ENCODE peak calls at places on chromosomes 12 and 14, in seven cellular contexts. F is MM.1S, X is GM23338, C is K562, N is PC-3, P is neural progenitor cell, D is PC-9. K is an unnamed sample. For H3K79me2 and H3K4me1, the result is how much of the 10 kb centered on the place peaks cover.

GRCh38 chr12:112557954-112558630 is 139.3 kb downstream of the PTPN11 start:
- DNase-seq in F (no peak), X (peak), C (no peak), N (no peak), P (peak), D (no peak), K (no peak)

GRCh38 chr14:59301354-59301753 is 112.9 kb downstream of the DAAM1 start:
- DNase-seq in F (peak), X (no peak), C (no peak), N (no peak), P (no peak), D (no peak), K (no peak)

GRCh38 chr12:3123729-3124128 is 46.5 kb downstream of the TSPAN9 start:
- DNase-seq in F (no peak), X (no peak), C (no peak), N (peak), P (no peak), D (no peak), K (no peak)

GRCh38 chr12:124545508-124546418 is 21.6 kb downstream of the NCOR2 start:
- DNase-seq in F (peak), X (no peak), C (no peak), N (no peak), P (no peak), D (no peak), K (no peak)

GRCh38 chr12:127628655-127629054 is 638.3 kb upstream of the TMEM132C start:
- DNase-seq in F (no peak), X (no peak), C (no peak), N (peak), P (no peak), D (no peak), K (no peak)

GRCh38 chr14:56295743-56296142 is 177.5 kb downstream of the PELI2 start:
- DNase-seq in F (no peak), X (no peak), C (no peak), N (no peak), P (no peak), D (no peak), K (no peak)

GRCh38 chr12:81815611-81816010 is 56.5 kb upstream of the PPFIA2 start:
- DNase-seq in F (no peak), X (no peak), C (no peak), N (no peak), P (no peak), D (no peak), K (no peak)

GRCh38 chr14:35747379-35747778 is 61.7 kb downstream of the RALGAPA1 start:
- DNase-seq in F (no peak), X (peak), C (no peak), N (peak), P (no peak), D (peak), K (no peak)

GRCh38 chr12:105084251-105085250 is at the start of gene ALDH1L2:
- DNase-seq in F (peak), X (peak), C (peak), N (peak), P (peak), D (no peak), K (peak)

GRCh38 chr14:100434033-100434601 is 111.0 kb downstream of the SLC25A47 start:
- DNase-seq in F (no peak), X (no peak), C (no peak), N (no peak), P (no peak), D (no peak), K (no peak)

GRCh38 chr14:34252227-34252626 is 209.8 kb downstream of the SPTSSA start:
- DNase-seq in F (no peak), X (no peak), C (no peak), N (peak), P (no peak), D (no peak), K (no peak)

GRCh38 chr12:31122481-31122880 is 48.8 kb downstream of the DDX11 start:
- DNase-seq in F (no peak), X (no peak), C (no peak), N (no peak), P (no peak), D (no peak), K (no peak)

GRCh38 chr12:113244015-113244983 is 23.0 kb downstream of the TPCN1 start:
- DNase-seq in F (no peak), X (no peak), C (no peak), N (peak), P (no peak), D (no peak), K (no peak)

DNA sequence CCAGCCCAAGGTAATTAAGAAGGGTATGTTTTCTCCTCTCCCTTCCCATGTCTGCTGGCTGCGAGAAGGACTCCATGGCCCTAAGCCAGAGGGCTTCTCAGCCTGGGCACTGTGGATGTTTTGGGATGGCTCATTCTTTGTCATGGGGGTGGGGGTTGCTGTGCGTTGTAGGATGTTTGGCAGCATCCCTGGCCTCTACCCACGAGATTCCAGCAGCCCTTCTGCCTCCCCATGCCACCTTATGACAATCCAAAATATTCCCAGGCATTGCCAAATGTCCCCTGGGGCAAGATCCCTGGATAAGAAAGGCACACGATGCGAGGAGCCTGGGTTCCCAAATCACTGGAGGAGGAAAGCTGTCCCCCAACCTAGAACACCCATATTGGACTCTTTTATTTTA is 36.4 kb downstream of the DAO start:
- DNase-seq in F (no peak), X (no peak), C (no peak), N (no peak), P (no peak), D (no peak), K (no peak)
- H3K79me2 ChIP-seq in F (under half), X (under half), C (under half), N (under half), P (under half), D (under half), K (under half)

GRCh38 chr12:107484219-107484618 is 201.4 kb upstream of the PWP1 start:
- DNase-seq in F (no peak), X (no peak), C (no peak), N (no peak), P (no peak), D (no peak), K (peak)
- H3K4me1 ChIP-seq in F (under half), X (under half), C (under half), N (under half), P (under half), D (under half), K (under half)

GRCh38 chr12:54039417-54040147 is 6.7 kb downstream of the HOXC5 start:
- DNase-seq in F (no peak), X (no peak), C (no peak), N (no peak), P (peak), D (no peak), K (no peak)

GRCh38 chr12:54040148-54040494 is 7.3 kb downstream of the HOXC5 start:
- DNase-seq in F (no peak), X (no peak), C (peak), N (peak), P (no peak), D (no peak), K (no peak)

GRCh38 chr12:54042970-54043744 is 10.3 kb downstream of the HOXC5 start:
- DNase-seq in F (no peak), X (no peak), C (no peak), N (no peak), P (no peak), D (no peak), K (no peak)

GRCh38 chr12:54040648-54041047 is 7.8 kb downstream of the HOXC5 start:
- DNase-seq in F (no peak), X (no peak), C (no peak), N (no peak), P (no peak), D (no peak), K (no peak)

GRCh38 chr12:54041097-54041690 is 8.3 kb downstream of the HOXC5 start:
- DNase-seq in F (no peak), X (no peak), C (no peak), N (no peak), P (peak), D (no peak), K (no peak)
- H3K79me2 ChIP-seq in F (under half), X (under half), C (under half), N (under half), P (under half), D (under half), K (under half)

GRCh38 chr12:128727461-128727860 is 96.3 kb downstream of the SLC15A4 start:
- DNase-seq in F (no peak), X (no peak), C (no peak), N (peak), P (no peak), D (no peak), K (no peak)
- H3K4me1 ChIP-seq in F (under half), X (under half), C (under half), N (under half), P (under half), D (under half), K (under half)

GRCh38 chr12:103820881-103821489 is 20.0 kb downstream of the NT5DC3 start:
- DNase-seq in F (no peak), X (no peak), C (no peak), N (no peak), P (no peak), D (no peak), K (no peak)
- H3K79me2 ChIP-seq in F (half or more), X (under half), C (half or more), N (half or more), P (under half), D (half or more), K (under half)

GRCh38 chr12:64671682-64672081 is 61.4 kb downstream of the RASSF3 start:
- DNase-seq in F (no peak), X (no peak), C (no peak), N (no peak), P (no peak), D (peak), K (no peak)

GRCh38 chr12:64670856-64671639 is 60.8 kb downstream of the RASSF3 start:
- DNase-seq in F (no peak), X (no peak), C (no peak), N (peak), P (no peak), D (peak), K (no peak)

GRCh38 chr12:64666054-64666914 is 56.0 kb downstream of the RASSF3 start:
- DNase-seq in F (peak), X (no peak), C (no peak), N (peak), P (no peak), D (peak), K (no peak)

GRCh38 chr12:64670039-64670438 is 59.7 kb downstream of the RASSF3 start:
- DNase-seq in F (peak), X (no peak), C (no peak), N (no peak), P (no peak), D (no peak), K (no peak)

GRCh38 chr12:64669270-64669842 is 59.1 kb downstream of the RASSF3 start:
- DNase-seq in F (peak), X (peak), C (no peak), N (peak), P (no peak), D (no peak), K (no peak)
- H3K4me1 ChIP-seq in F (half or more), X (half or more), C (under half), N (half or more), P (under half), D (half or more), K (half or more)

DNA sequence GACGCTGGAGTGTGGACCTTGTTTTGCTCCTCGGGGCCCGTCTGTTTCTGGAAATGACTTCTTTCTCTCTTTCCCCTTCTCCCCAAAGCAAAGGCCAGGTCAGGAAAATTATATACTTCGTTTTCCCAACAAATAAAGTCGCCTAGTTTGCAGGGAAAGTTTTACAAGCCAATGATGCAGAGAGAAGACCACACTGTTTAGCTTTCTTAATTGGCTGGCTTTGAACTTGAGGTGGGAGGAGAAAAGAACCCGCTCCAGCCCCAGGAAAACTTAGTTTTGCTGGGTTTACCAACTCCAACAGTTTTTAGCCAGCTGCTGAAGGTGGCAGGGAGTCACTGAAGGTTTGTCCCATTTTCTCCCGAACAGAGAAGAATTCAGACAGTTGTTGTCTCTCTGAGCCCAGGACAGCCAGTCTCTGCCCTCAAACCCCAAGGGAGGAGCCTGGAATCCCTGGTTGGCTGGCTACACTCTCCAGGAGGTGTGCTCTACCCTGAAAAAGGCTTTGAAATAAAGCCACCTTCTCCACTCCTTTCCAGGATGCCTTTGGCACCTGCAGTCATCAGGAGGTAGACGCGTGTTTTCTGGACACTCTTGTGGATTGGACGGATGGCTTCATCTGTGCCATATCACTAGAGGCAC is 24.8 kb downstream of the BCL11B start:
- DNase-seq in F (no peak), X (peak), C (no peak), N (no peak), P (no peak), D (no peak), K (no peak)
- H3K79me2 ChIP-seq in F (under half), X (half or more), C (under half), N (under half), P (under half), D (under half), K (under half)

GRCh38 chr12:32444895-32445294 is 45.5 kb downstream of the FGD4 start:
- DNase-seq in F (no peak), X (no peak), C (no peak), N (peak), P (peak), D (peak), K (peak)
- H3K4me1 ChIP-seq in F (under half), X (half or more), C (under half), N (under half), P (under half), D (half or more), K (under half)

K was measured in hepatocyte.